ENCODE peak calls at places on chromosomes 13 and 19, in seven cellular contexts. K is HCT116, N is SK-N-SH, X is H1, W is GM12878, Z is K562, U is HepG2. I is an unnamed sample.

GRCh38 chr13:98173431-98173921 is 3.6 kb downstream of the RNF113B start:
- DNase-seq in K (peak; percentile 29), N (no peak), X (no peak), W (no peak), Z (no peak), U (peak; percentile 95), I (no peak)

GRCh38 chr13:104286566-104287290 is 1220.5 kb upstream of the SLC10A2 start:
- DNase-seq in K (no peak), N (no peak), X (no peak), W (no peak), Z (no peak), U (no peak), I (peak; percentile 38)

GRCh38 chr13:80166352-80166751 is 174.6 kb downstream of the SPRY2 start:
- DNase-seq in K (no peak), N (no peak), X (no peak), W (no peak), Z (no peak), U (no peak), I (no peak)

GRCh38 chr13:51920786-51921185 is 59.0 kb downstream of the CCDC70 start:
- DNase-seq in K (no peak), N (no peak), X (no peak), W (no peak), Z (no peak), U (no peak), I (no peak)

GRCh38 chr19:11091343-11092153 is 2.3 kb downstream of the LDLR start:
- DNase-seq in K (peak; percentile 83), N (no peak), X (no peak), W (no peak), Z (no peak), U (peak; percentile 94), I (no peak)

GRCh38 chr19:35063940-35064818 is 22.7 kb downstream of the HPN start:
- DNase-seq in K (no peak), N (no peak), X (no peak), W (no peak), Z (no peak), U (no peak), I (no peak)

GRCh38 chr19:52735734-52736133 is 890 bp upstream of the ZNF611 start:
- DNase-seq in K (no peak), N (no peak), X (peak; percentile 75), W (no peak), Z (no peak), U (peak; percentile 51), I (peak; percentile 25)

GRCh38 chr19:49862411-49863253 is 4.7 kb downstream of the PNKP start:
- DNase-seq in K (no peak), N (peak; percentile 77), X (peak; percentile 94), W (no peak), Z (peak; percentile 74), U (peak; percentile 31), I (no peak)

GRCh38 chr19:4609878-4610511 is 29.3 kb upstream of the TNFAIP8L1 start:
- DNase-seq in K (no peak), N (peak; percentile 46), X (peak; percentile 64), W (no peak), Z (no peak), U (no peak), I (no peak)

GRCh38 chr13:108795841-108796240 is 166.4 kb downstream of the MYO16 start:
- DNase-seq in K (no peak), N (no peak), X (no peak), W (no peak), Z (no peak), U (no peak), I (no peak)

GRCh38 chr13:88042489-88042888 is 371.3 kb downstream of the SLITRK5 start:
- DNase-seq in K (no peak), N (no peak), X (no peak), W (no peak), Z (no peak), U (no peak), I (no peak)

GRCh38 chr19:390386-391198 is 18.4 kb downstream of the C2CD4C start:
- DNase-seq in K (no peak), N (peak; percentile 39), X (no peak), W (no peak), Z (no peak), U (no peak), I (no peak)

GRCh38 chr13:34164585-34164984 is 346.6 kb downstream of the RFC3 start:
- DNase-seq in K (no peak), N (no peak), X (no peak), W (no peak), Z (no peak), U (no peak), I (no peak)

GRCh38 chr19:17687141-17687856 is 855 bp downstream of the UNC13A start:
- DNase-seq in K (no peak), N (peak; percentile 72), X (peak; percentile 73), W (no peak), Z (peak; percentile 26), U (no peak), I (no peak)

GRCh38 chr13:33612641-33613638 is 205.0 kb upstream of the RFC3 start:
- DNase-seq in K (no peak), N (no peak), X (no peak), W (no peak), Z (no peak), U (peak; percentile 16), I (peak; percentile 64)

GRCh38 chr19:55652311-55653078 is 2.3 kb upstream of the U2AF2 start:
- DNase-seq in K (no peak), N (no peak), X (no peak), W (no peak), Z (no peak), U (no peak), I (no peak)

GRCh38 chr19:7762719-7763293 is at the start of gene CLEC4M:
- DNase-seq in K (no peak), N (no peak), X (no peak), W (no peak), Z (no peak), U (no peak), I (no peak)

GRCh38 chr19:53308339-53308811 is 25.2 kb upstream of the ZNF845 start:
- DNase-seq in K (no peak), N (peak; percentile 85), X (peak; percentile 94), W (no peak), Z (peak; percentile 45), U (no peak), I (peak; percentile 56)

GRCh38 chr13:48500652-48501197 is 32.2 kb downstream of the RCBTB2 start:
- DNase-seq in K (no peak), N (no peak), X (no peak), W (no peak), Z (no peak), U (peak; percentile 41), I (no peak)

GRCh38 chr13:74570834-74571233 is 436.6 kb upstream of the KLF12 start:
- DNase-seq in K (peak; percentile 2), N (no peak), X (no peak), W (no peak), Z (no peak), U (no peak), I (no peak)

GRCh38 chr13:109939838-109940237 is 153.5 kb upstream of the IRS2 start:
- DNase-seq in K (no peak), N (no peak), X (no peak), W (no peak), Z (no peak), U (no peak), I (no peak)

GRCh38 chr13:63156816-63157215 is 1741.2 kb upstream of the PCDH20 start:
- DNase-seq in K (no peak), N (no peak), X (no peak), W (no peak), Z (no peak), U (no peak), I (no peak)

GRCh38 chr13:63163903-63164302 is 1748.3 kb upstream of the PCDH20 start:
- DNase-seq in K (no peak), N (no peak), X (no peak), W (no peak), Z (no peak), U (no peak), I (no peak)

DNA sequence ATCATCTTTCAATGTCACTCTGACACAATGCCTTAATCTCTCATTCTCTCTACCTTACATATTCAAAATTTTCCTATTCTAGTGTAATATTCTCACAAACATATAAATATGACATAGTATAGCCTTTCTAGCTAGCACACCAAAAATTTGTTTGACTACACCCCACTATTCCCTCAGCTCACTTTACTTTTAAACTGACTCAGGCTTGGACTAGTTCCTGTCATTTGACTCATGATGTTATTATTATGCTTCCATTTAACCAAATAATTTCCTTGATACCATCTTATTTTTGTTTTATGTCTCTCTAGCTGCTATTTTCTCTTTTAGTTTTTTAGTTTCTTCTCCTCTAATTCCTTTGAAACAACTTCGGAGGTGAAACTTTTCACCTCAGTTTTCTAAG is 1745.6 kb upstream of the PCDH20 start:
- DNase-seq in K (no peak), N (no peak), X (no peak), W (no peak), Z (no peak), U (no peak), I (no peak)
- TF ChIP-seq JUND in K (no peak), N (no peak), X (no peak), W (no peak), Z (no peak), U (no peak), I (no peak)

GRCh38 chr19:3224346-3225325 is at the start of gene CELF5:
- DNase-seq in K (no peak), N (peak; percentile 99), X (peak; percentile 86), W (no peak), Z (peak; percentile 90), U (no peak), I (peak; percentile 57)

GRCh38 chr19:3222709-3223108 is 1.8 kb upstream of the CELF5 start:
- DNase-seq in K (no peak), N (no peak), X (no peak), W (no peak), Z (no peak), U (no peak), I (no peak)

GRCh38 chr19:3229346-3229743 is 4.9 kb downstream of the CELF5 start:
- DNase-seq in K (no peak), N (no peak), X (no peak), W (no peak), Z (no peak), U (no peak), I (no peak)

GRCh38 chr19:3227054-3227626 is 2.7 kb downstream of the CELF5 start:
- DNase-seq in K (no peak), N (no peak), X (no peak), W (no peak), Z (no peak), U (no peak), I (no peak)

GRCh38 chr19:3225677-3226093 is 1.2 kb downstream of the CELF5 start:
- DNase-seq in K (no peak), N (peak; percentile 56), X (no peak), W (no peak), Z (no peak), U (no peak), I (no peak)
- TF ChIP-seq JUND in K (no peak), N (no peak), X (no peak), W (no peak), Z (no peak), U (no peak), I (no peak)

GRCh38 chr13:30038884-30039283 is 188.5 kb upstream of the UBL3 start:
- DNase-seq in K (no peak), N (no peak), X (no peak), W (no peak), Z (no peak), U (no peak), I (no peak)
- TF ChIP-seq JUND in K (no peak), N (no peak), X (no peak), W (no peak), Z (no peak), U (no peak), I (no peak)

GRCh38 chr13:50127017-50127725 is 111.9 kb downstream of the KCNRG start:
- DNase-seq in K (no peak), N (no peak), X (peak; percentile 71), W (no peak), Z (no peak), U (no peak), I (no peak)
- TF ChIP-seq JUND in K (no peak), N (no peak), X (no peak), W (no peak), Z (no peak), U (no peak), I (no peak)